ENCODE peak calls at places on chromosomes 2 and 18, in seven cellular contexts. B is body of pancreas, X is small intestine, H is PC-3, V is prostate gland, G is trophoblast cell, N is Peyer's patch. E is an unnamed sample. For H3K4me1, the result is how much of the 10 kb centered on the place peaks cover.

GRCh38 chr2:51085679-51086078 is 53.7 kb upstream of the NRXN1 start:
- DNase-seq in X (no peak), V (no peak), H (no peak), B (no peak), G (no peak), N (no peak), E (no peak)

GRCh38 chr18:74419761-74420160 is 37.3 kb downstream of the DIPK1C start:
- DNase-seq in B (no peak), N (no peak), V (no peak), X (no peak), G (no peak), H (no peak), E (no peak)

GRCh38 chr2:97963880-97964279 is 31.9 kb downstream of the TMEM131 start:
- DNase-seq in N (no peak), H (no peak), G (no peak), B (no peak), X (no peak), V (no peak), E (no peak)

GRCh38 chr2:127877626-127878025 is 8.1 kb downstream of the AMMECR1L start:
- DNase-seq in H (no peak), X (no peak), V (no peak), B (no peak), G (no peak), N (no peak), E (no peak)

GRCh38 chr2:241844066-241844728 is 14.5 kb downstream of the PDCD1 start:
- DNase-seq in X (peak), V (peak), B (peak), N (peak), H (peak), G (peak), E (no peak)

GRCh38 chr2:231987088-231987788 is 25.7 kb downstream of the DIS3L2 start:
- DNase-seq in X (peak), V (no peak), H (no peak), G (no peak), B (no peak), N (no peak), E (no peak)

GRCh38 chr2:1911811-1912210 is 167.5 kb upstream of the PXDN start:
- DNase-seq in V (no peak), N (no peak), G (no peak), H (no peak), B (no peak), X (no peak), E (no peak)

GRCh38 chr2:72982781-72983499 is 65.6 kb downstream of the EMX1 start:
- DNase-seq in V (no peak), G (no peak), B (no peak), N (no peak), X (no peak), H (no peak), E (no peak)

GRCh38 chr2:8567469-8568108 is 114.3 kb upstream of the ID2 start:
- DNase-seq in X (no peak), V (no peak), H (no peak), B (no peak), N (peak), G (peak), E (no peak)

GRCh38 chr18:63775166-63775730 is at the start of gene SERPINB7:
- DNase-seq in X (no peak), B (no peak), V (no peak), G (peak), H (peak), N (no peak), E (no peak)

GRCh38 chr18:31612124-31612523 is 20.4 kb downstream of the TTR start:
- DNase-seq in N (no peak), G (no peak), X (no peak), B (no peak), H (no peak), V (no peak), E (no peak)

GRCh38 chr18:13216732-13217465 is 1.7 kb upstream of the LDLRAD4 start:
- DNase-seq in H (no peak), B (peak), G (no peak), X (peak), V (no peak), N (no peak), E (no peak)

GRCh38 chr18:40760251-40760650 is 1194.8 kb upstream of the PIK3C3 start:
- DNase-seq in N (no peak), V (no peak), X (no peak), H (no peak), B (no peak), G (no peak), E (no peak)

GRCh38 chr2:61770746-61771145 is 83.1 kb downstream of the FAM161A start:
- DNase-seq in V (no peak), X (peak), B (no peak), G (no peak), N (no peak), H (peak), E (no peak)

GRCh38 chr2:61771904-61772845 is 81.7 kb downstream of the FAM161A start:
- DNase-seq in X (no peak), H (no peak), G (no peak), V (no peak), B (no peak), N (no peak), E (no peak)

GRCh38 chr2:61769093-61769675 is 84.7 kb downstream of the FAM161A start:
- DNase-seq in B (no peak), H (peak), N (no peak), X (no peak), V (no peak), G (no peak), E (no peak)

GRCh38 chr2:61775956-61776570 is 77.8 kb downstream of the FAM161A start:
- DNase-seq in N (no peak), V (no peak), B (no peak), H (no peak), X (no peak), G (no peak), E (no peak)

GRCh38 chr2:61770298-61770697 is 83.6 kb downstream of the FAM161A start:
- DNase-seq in X (no peak), H (peak), N (no peak), G (no peak), V (no peak), B (no peak), E (no peak)
- H3K4me1 ChIP-seq in X (under half), H (under half), N (under half), G (under half), V (under half), B (under half), E (under half)

GRCh38 chr2:238987352-238987981 is 139.6 kb downstream of the TWIST2 start:
- DNase-seq in N (no peak), G (no peak), B (no peak), X (no peak), V (no peak), H (no peak), E (no peak)
- H3K27ac ChIP-seq in N (no peak), G (no peak), B (no peak), X (no peak), V (no peak), H (no peak), E (no peak)

GRCh38 chr2:217614498-217614897 is 388.3 kb downstream of the TNS1 start:
- DNase-seq in V (no peak), H (no peak), G (no peak), B (no peak), X (no peak), N (no peak), E (no peak)

GRCh38 chr2:217621391-217621801 is 381.4 kb downstream of the TNS1 start:
- DNase-seq in B (no peak), X (no peak), G (no peak), H (no peak), V (no peak), N (no peak), E (no peak)

GRCh38 chr2:217616936-217617335 is 385.9 kb downstream of the TNS1 start:
- DNase-seq in B (no peak), X (no peak), G (no peak), V (no peak), N (no peak), H (no peak), E (no peak)

GRCh38 chr2:217618744-217619143 is 384.1 kb downstream of the TNS1 start:
- DNase-seq in B (no peak), H (no peak), X (no peak), V (no peak), G (no peak), N (no peak), E (no peak)

DNA sequence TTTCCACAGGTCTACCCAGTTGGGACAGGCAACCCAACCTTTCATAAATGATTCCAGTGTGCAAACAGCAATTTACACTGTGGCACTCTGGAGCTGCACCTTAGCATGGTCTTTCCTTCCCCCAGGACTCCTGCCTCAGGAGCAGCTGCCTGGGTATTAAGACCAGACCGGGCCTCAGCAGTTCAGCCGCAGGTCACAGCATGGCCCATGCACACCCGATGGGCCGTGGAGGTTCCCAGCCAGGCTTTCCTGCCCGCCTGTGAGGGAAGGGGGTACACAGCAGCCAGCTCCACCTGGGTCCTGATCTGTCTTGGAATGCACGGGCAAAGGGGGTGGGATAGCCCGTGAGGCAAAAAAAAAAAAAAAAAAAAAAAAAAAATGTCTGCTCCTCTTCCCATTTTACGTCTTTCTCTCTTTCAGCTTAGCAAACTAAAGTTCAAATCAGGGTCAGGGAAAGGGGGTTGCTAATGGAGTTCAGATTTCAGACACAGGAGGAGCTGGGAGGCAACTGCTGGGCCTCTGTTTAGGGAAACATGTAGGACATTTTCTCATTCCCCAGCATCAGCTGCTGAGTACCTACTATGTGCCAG is 385.2 kb downstream of the TNS1 start:
- DNase-seq in N (no peak), G (no peak), X (no peak), H (no peak), V (no peak), B (no peak), E (no peak)
- H3K4me1 ChIP-seq in N (under half), G (under half), X (under half), H (under half), V (under half), B (under half), E (under half)

GRCh38 chr2:160207271-160207670 is 7.2 kb upstream of the ITGB6 start:
- DNase-seq in B (no peak), H (peak), G (peak), V (no peak), N (no peak), X (no peak), E (no peak)

GRCh38 chr2:160210599-160211138 is 10.6 kb upstream of the ITGB6 start:
- DNase-seq in N (peak), X (peak), H (peak), B (peak), V (peak), G (peak), E (peak)

GRCh38 chr2:160207804-160208661 is 8.0 kb upstream of the ITGB6 start:
- DNase-seq in X (peak), H (peak), N (no peak), B (peak), V (peak), G (peak), E (peak)

GRCh38 chr2:160209457-160209856 is 9.4 kb upstream of the ITGB6 start:
- DNase-seq in B (no peak), H (peak), V (no peak), N (no peak), G (peak), X (no peak), E (no peak)

GRCh38 chr2:160208662-160209229 is 8.7 kb upstream of the ITGB6 start:
- DNase-seq in B (no peak), H (no peak), G (no peak), V (no peak), N (no peak), X (no peak), E (no peak)
- H3K27ac ChIP-seq in B (peak), H (peak), G (peak), V (no peak), N (no peak), X (peak), E (peak)

DNA sequence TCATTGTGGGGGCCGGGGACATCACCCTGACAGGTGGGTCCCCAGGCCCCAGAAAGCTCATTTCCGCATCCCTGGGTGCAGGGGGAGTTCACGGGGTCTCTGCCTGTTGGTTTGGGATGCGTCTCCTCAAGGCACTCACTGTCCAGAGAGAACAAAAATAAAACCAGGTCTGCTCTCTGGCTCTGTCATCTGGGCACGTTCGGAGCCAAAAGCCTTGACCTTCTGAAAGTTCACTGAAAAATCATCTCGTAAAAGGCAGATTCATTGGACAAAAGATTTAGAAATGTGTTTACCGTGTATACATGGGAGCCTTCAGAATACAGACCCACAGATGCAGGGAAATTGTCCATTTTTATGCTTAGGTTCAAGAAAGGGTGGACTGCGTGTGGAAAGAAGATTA is 26.6 kb downstream of the MLPH start:
- DNase-seq in X (no peak), V (no peak), B (no peak), G (no peak), H (no peak), N (no peak), E (no peak)
- H3K4me1 ChIP-seq in X (under half), V (under half), B (under half), G (under half), H (under half), N (under half), E (under half)

GRCh38 chr2:45771251-45771650 is 119.8 kb downstream of the PRKCE start:
- DNase-seq in B (peak), X (no peak), N (no peak), V (no peak), H (no peak), G (no peak), E (peak)
- H3K27ac ChIP-seq in B (no peak), X (peak), N (peak), V (peak), H (no peak), G (no peak), E (peak)